ENCODE peak calls at places on chromosomes 3 and 15, in six cellular contexts. D, E, A, O, U and H are unnamed samples.

GRCh38 chr3:196322-197153 is at the start of gene CHL1:
- DNase-seq in D (no peak), E (peak; percentile 28), O (no peak), U (no peak), A (no peak), H (no peak)

GRCh38 chr15:29089731-29090616 is 179.6 kb downstream of the NSMCE3 start:
- DNase-seq in O (no peak), A (no peak), U (no peak), E (no peak), D (no peak), H (no peak)

GRCh38 chr15:79629687-79630086 is 197.6 kb downstream of the MINAR1 start:
- DNase-seq in O (no peak), D (no peak), A (no peak), E (no peak), U (no peak), H (no peak)

GRCh38 chr3:158460929-158461328 is 110.1 kb upstream of the MLF1 start:
- DNase-seq in U (no peak), O (no peak), A (no peak), E (no peak), D (no peak), H (no peak)

GRCh38 chr3:32467333-32468070 is 35.1 kb downstream of the CMTM6 start:
- DNase-seq in O (peak; percentile 78), E (peak; percentile 71), D (peak; percentile 83), A (peak; percentile 66), U (peak; percentile 82), H (no peak)

GRCh38 chr3:127781411-127782001 is 40.8 kb downstream of the MGLL start:
- DNase-seq in U (no peak), D (no peak), O (no peak), E (no peak), A (peak; percentile 49), H (no peak)

GRCh38 chr3:13463618-13464400 is 16.3 kb upstream of the HDAC11 start:
- DNase-seq in O (no peak), A (no peak), E (no peak), U (no peak), D (no peak), H (no peak)

GRCh38 chr15:48360841-48361240 is 29.6 kb downstream of the DUT start:
- DNase-seq in E (no peak), O (no peak), D (no peak), A (no peak), U (no peak), H (no peak)

GRCh38 chr3:13012228-13012691 is 61.0 kb downstream of the IQSEC1 start:
- DNase-seq in A (peak; percentile 73), E (no peak), O (peak; percentile 71), U (peak; percentile 77), D (peak; percentile 53), H (no peak)

GRCh38 chr3:64079369-64080160 is 56.3 kb upstream of the PSMD6 start:
- DNase-seq in E (no peak), D (no peak), O (no peak), A (no peak), U (no peak), H (no peak)

GRCh38 chr15:84840741-84841429 is 23.7 kb downstream of the ALPK3 start:
- DNase-seq in U (no peak), A (peak; percentile 79), D (no peak), O (peak; percentile 70), E (peak; percentile 38), H (peak; percentile 92)

DNA sequence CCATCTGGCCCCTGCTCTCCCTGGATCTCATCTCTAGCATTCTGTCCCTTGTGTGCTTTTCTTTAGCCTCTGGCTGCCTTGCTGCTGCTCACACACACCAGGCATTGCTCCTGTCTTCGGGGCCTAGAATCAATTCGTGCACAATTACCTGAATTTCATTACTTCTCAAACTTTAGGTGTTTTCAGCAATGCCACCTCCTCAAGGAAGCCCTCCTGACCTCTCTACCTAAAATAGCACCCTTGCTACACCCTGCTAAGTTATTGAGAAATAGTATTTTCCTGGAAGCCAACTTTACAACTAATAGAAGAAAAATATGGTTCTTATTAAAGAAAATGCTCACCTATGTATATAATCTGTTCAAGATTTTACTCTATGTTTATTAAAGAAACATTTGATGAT is 40.5 kb downstream of the CP start:
- DNase-seq in A (no peak), U (no peak), D (no peak), E (no peak), O (no peak), H (no peak)
- H3K27ac ChIP-seq in A (no peak overlapping the region), U (no peak overlapping the region), D (no peak overlapping the region), E (no peak overlapping the region), O (no peak overlapping the region), H (peak overlapping the region; percentile 71)

DNA sequence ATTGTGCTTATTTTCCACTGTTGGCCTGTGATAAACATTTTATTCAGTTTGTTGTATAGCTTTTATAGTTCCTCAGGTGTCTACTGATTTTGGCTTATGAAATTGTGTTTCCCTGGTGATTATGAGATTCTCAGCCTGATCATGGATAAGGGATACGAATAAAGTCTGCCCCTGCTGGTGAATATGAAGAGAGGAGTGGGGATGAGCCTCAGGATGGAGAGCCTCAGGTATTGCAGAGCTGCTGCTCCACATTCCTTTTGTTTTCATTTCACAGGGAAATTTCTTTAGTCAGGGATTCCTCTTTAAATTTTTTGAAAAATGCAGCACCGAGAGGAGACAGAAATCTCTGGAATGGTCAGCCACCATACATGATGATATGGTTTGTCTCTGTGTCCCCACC is 14.7 kb upstream of the RAB6B start:
- DNase-seq in A (no peak), O (no peak), E (no peak), D (no peak), U (no peak), H (no peak)
- H3K27ac ChIP-seq in A (no peak overlapping the region), O (no peak overlapping the region), E (no peak overlapping the region), D (no peak overlapping the region), U (no peak overlapping the region), H (no peak overlapping the region)

GRCh38 chr3:42012378-42012934 is 50.6 kb upstream of the ULK4 start:
- DNase-seq in O (no peak), A (no peak), U (peak; percentile 89), D (peak; percentile 24), E (no peak), H (no peak)
- H3K27ac ChIP-seq in O (peak overlapping the region; percentile 83), A (peak overlapping the region; percentile 98), U (peak overlapping the region; percentile 98), D (peak overlapping the region; percentile 72), E (no peak overlapping the region), H (no peak overlapping the region)

DNA sequence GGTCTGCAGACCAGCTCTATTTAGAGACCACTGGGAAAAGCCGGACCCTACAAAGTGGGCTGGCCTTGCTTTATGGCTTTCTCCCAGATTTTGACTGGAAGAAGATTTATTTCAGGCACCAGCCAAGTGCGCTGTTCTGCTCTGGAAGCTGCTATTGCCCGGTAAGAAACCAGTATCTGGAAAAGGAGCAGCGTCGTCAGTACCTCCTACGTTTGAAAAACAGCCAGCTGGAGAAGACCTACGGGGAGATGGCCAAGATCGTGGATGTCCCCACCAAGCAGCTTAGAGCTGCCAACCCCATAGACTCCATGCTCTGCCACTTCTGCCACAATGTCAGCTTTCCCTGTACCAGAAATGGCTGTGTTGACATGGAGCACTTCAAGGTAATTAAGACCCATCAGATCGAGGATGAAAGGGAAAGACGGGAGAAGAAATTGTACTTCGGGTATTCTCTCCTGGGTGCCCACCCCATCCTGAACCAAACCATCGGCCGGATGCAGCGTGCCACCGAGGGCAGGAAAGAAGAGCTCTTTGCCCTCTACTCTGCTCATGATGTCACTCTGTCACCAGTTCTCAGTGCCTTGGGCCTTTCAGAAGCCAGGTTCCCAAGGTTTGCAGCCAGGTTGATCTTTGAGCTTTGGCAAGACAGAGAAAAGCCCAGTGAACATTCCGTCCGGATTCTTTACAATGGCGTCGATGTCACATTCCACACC is 60.9 kb downstream of the PXYLP1 start:
- DNase-seq in E (no peak), D (no peak), U (no peak), O (no peak), A (no peak), H (peak; percentile 60)
- H3K27ac ChIP-seq in E (peak overlapping the region; percentile 7), D (no peak overlapping the region), U (no peak overlapping the region), O (no peak overlapping the region), A (peak overlapping the region; percentile 60), H (peak overlapping the region; percentile 24)

GRCh38 chr15:69557340-69558137 is 104.9 kb downstream of the RPLP1 start:
- DNase-seq in O (peak; percentile 66), A (no peak), D (no peak), E (no peak), U (no peak), H (no peak)
- H3K27ac ChIP-seq in O (no peak overlapping the region), A (peak overlapping the region; percentile 5), D (no peak overlapping the region), E (no peak overlapping the region), U (no peak overlapping the region), H (peak overlapping the region; percentile 78)

GRCh38 chr15:89664441-89664840 is 9.2 kb upstream of the KIF7 start:
- DNase-seq in U (no peak), O (no peak), E (no peak), A (no peak), D (no peak), H (no peak)

GRCh38 chr15:89660556-89660955 is 5.3 kb upstream of the KIF7 start:
- DNase-seq in E (no peak), O (no peak), A (no peak), U (no peak), D (no peak), H (no peak)

GRCh38 chr15:89664951-89665350 is 9.7 kb upstream of the KIF7 start:
- DNase-seq in E (no peak), U (no peak), D (no peak), A (no peak), O (no peak), H (no peak)

GRCh38 chr15:89665449-89666146 is 10.3 kb upstream of the KIF7 start:
- DNase-seq in U (no peak), E (peak; percentile 73), A (peak; percentile 70), D (no peak), O (no peak), H (peak; percentile 81)

GRCh38 chr15:89662893-89663673 is 7.8 kb upstream of the KIF7 start:
- DNase-seq in D (no peak), O (peak; percentile 36), A (peak; percentile 74), E (peak; percentile 73), U (no peak), H (peak; percentile 91)
- H3K27ac ChIP-seq in D (no peak overlapping the region), O (peak overlapping the region; percentile 27), A (peak overlapping the region; percentile 78), E (no peak overlapping the region), U (no peak overlapping the region), H (peak overlapping the region; percentile 87)

GRCh38 chr15:68279779-68280745 is 2.5 kb downstream of the FEM1B start:
- DNase-seq in A (no peak), O (no peak), U (no peak), E (no peak), D (no peak), H (no peak)
- H3K27ac ChIP-seq in A (peak overlapping the region; percentile 99), O (peak overlapping the region; percentile 80), U (no peak overlapping the region), E (no peak overlapping the region), D (no peak overlapping the region), H (peak overlapping the region; percentile 99)

DNA sequence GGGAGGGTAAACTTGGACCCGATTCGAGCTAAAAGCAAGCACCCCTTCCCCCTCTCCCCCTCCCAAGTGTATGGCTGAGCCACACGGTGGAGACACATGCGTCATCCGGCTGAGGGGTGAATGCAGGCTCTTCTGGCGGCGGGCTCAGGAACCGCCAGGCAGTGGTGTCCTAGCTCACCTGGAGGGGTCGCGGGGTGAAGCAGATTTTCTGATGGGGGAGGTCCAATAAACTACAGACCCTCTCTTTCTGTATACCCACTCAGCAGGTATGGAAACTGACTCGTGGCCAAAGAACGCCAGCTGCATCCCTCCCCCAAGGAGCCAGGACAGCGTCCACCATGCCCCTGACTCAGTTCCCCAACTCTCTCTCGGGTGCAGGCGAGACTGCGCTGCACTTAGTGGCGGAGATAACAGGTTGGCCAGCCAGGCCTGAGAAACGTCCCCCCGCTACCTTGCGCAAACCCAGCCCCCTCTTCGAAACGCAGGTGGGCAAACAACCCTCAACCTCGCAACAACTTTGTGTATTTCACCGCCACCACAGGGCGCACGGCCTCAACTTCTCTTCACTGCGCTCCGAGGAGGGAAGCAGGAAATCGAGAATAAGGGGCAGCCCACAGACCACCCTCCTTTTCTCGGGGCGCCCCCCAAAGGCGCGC is 1.3 kb downstream of the MAGI1 start:
- DNase-seq in E (peak; percentile 53), A (peak; percentile 46), D (no peak), U (no peak), O (peak; percentile 50), H (peak; percentile 77)
- H3K27ac ChIP-seq in E (peak overlapping the region; percentile 35), A (peak overlapping the region; percentile 89), D (no peak overlapping the region), U (no peak overlapping the region), O (peak overlapping the region; percentile 92), H (peak overlapping the region; percentile 96)